ENCODE peak calls at places on chromosome 22, in five cellular contexts. I is SK-N-SH, R is GM12865, N is right atrium auricular region, F is A549. A is an unnamed sample.

GRCh38 chr22:36253523-36254490 is 874 bp downstream of the APOL1 start:
- DNase-seq in I (peak), R (no peak), N (no peak), F (no peak), A (no peak)

GRCh38 chr22:35717572-35717971 is at the start of gene APOL5:
- DNase-seq in I (no peak), R (no peak), N (no peak), F (no peak), A (no peak)

GRCh38 chr22:24088796-24089195 is 77.7 kb downstream of the CABIN1 start:
- DNase-seq in I (no peak), R (no peak), N (no peak), F (no peak), A (no peak)

GRCh38 chr22:49616356-49617231 is 211.1 kb downstream of the BRD1 start:
- DNase-seq in I (no peak), R (no peak), N (no peak), F (no peak), A (no peak)

GRCh38 chr22:17949926-17950473 is 74.4 kb downstream of the MICAL3 start:
- DNase-seq in I (no peak), R (no peak), N (no peak), F (no peak), A (no peak)

GRCh38 chr22:41480397-41480735 is 11.4 kb downstream of the ACO2 start:
- DNase-seq in I (no peak), R (no peak), N (no peak), F (no peak), A (no peak)

GRCh38 chr22:49976439-49977175 is 16.0 kb downstream of the PIM3 start:
- DNase-seq in I (peak), R (peak), N (no peak), F (no peak), A (no peak)

GRCh38 chr22:49936973-49937757 is 18.7 kb downstream of the CRELD2 start:
- DNase-seq in I (no peak), R (no peak), N (no peak), F (no peak), A (no peak)

GRCh38 chr22:50694099-50694498 is 21.5 kb downstream of the SHANK3 start:
- DNase-seq in I (no peak), R (peak), N (no peak), F (no peak), A (no peak)

GRCh38 chr22:30941363-30941740 is 27.2 kb downstream of the MORC2 start:
- DNase-seq in I (no peak), R (no peak), N (no peak), F (no peak), A (no peak)

GRCh38 chr22:25169278-25170031 is 30.2 kb upstream of the CRYBB3 start:
- DNase-seq in I (no peak), R (no peak), N (no peak), F (no peak), A (no peak)

GRCh38 chr22:46047841-46048595 is 71.1 kb upstream of the WNT7B start:
- DNase-seq in I (no peak), R (no peak), N (no peak), F (no peak), A (no peak)

GRCh38 chr22:29165336-29166060 is 40.2 kb upstream of the EMID1 start:
- DNase-seq in I (no peak), R (peak), N (no peak), F (no peak), A (no peak)

GRCh38 chr22:49213731-49214352 is 613.8 kb downstream of the BRD1 start:
- DNase-seq in I (no peak), R (no peak), N (peak), F (no peak), A (no peak)

GRCh38 chr22:29670615-29671014 is 49.2 kb upstream of the CABP7 start:
- DNase-seq in I (no peak), R (no peak), N (no peak), F (no peak), A (no peak)

GRCh38 chr22:46581580-46582244 is 38.5 kb upstream of the GRAMD4 start:
- DNase-seq in I (no peak), R (no peak), N (no peak), F (no peak), A (no peak)

GRCh38 chr22:27937453-27937852 is 18.4 kb upstream of the PITPNB start:
- DNase-seq in I (peak), R (no peak), N (no peak), F (no peak), A (no peak)

GRCh38 chr22:47612136-47612910 is 849.9 kb downstream of the TBC1D22A start:
- DNase-seq in I (no peak), R (no peak), N (no peak), F (no peak), A (no peak)

GRCh38 chr22:47610766-47611165 is 848.3 kb downstream of the TBC1D22A start:
- DNase-seq in I (no peak), R (no peak), N (no peak), F (no peak), A (no peak)

GRCh38 chr22:47608421-47608820 is 846.0 kb downstream of the TBC1D22A start:
- DNase-seq in I (no peak), R (no peak), N (no peak), F (no peak), A (no peak)

GRCh38 chr22:47609653-47610052 is 847.2 kb downstream of the TBC1D22A start:
- DNase-seq in I (no peak), R (no peak), N (no peak), F (no peak), A (no peak)

DNA sequence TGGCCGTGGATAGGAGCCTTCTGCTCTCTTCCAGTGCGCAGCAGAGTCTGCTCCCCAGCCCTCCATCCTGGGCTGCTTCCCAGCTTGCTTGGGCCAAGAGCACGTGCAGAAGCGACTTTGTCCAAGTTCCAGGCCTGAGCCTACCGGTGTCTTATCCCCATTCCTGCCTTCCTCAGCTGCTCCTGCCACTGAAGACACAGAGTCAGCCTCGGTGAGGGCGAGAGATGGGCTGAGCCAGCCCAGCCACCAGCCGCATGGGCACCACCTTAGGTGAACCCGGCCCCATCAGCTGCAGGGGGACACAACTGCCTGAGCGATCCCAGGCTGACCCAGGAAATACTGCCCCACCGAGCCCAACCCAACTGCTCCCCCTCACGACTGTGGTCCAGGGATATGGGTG is 847.8 kb downstream of the TBC1D22A start:
- DNase-seq in I (no peak), R (no peak), N (no peak), F (no peak), A (no peak)
- H3K4me3 ChIP-seq in I (no peak), R (no peak), N (no peak), F (no peak), A (no peak)

DNA sequence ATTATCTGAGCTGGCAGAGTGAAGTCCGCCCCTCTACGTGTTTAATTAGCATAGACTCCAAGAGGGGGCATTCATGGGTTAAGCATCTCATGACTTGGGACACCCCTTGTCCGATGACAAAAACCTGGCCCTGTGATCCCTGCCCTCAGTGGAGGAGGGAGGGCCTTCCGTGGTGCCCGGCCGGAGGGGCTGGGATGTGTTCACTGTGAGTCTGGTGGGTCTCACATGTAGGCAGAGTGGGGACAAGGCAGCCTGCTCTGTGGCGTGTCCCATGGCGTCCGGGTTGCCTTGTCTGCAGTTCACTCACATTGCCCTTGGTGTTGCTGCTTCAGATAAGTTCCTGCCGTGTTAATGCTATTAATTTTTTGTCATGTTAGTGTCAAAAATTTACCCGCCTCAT is 49.6 kb upstream of the CCDC188 start:
- DNase-seq in I (no peak), R (no peak), N (no peak), F (no peak), A (no peak)
- H3K4me3 ChIP-seq in I (no peak), R (no peak), N (no peak), F (no peak), A (no peak)

DNA sequence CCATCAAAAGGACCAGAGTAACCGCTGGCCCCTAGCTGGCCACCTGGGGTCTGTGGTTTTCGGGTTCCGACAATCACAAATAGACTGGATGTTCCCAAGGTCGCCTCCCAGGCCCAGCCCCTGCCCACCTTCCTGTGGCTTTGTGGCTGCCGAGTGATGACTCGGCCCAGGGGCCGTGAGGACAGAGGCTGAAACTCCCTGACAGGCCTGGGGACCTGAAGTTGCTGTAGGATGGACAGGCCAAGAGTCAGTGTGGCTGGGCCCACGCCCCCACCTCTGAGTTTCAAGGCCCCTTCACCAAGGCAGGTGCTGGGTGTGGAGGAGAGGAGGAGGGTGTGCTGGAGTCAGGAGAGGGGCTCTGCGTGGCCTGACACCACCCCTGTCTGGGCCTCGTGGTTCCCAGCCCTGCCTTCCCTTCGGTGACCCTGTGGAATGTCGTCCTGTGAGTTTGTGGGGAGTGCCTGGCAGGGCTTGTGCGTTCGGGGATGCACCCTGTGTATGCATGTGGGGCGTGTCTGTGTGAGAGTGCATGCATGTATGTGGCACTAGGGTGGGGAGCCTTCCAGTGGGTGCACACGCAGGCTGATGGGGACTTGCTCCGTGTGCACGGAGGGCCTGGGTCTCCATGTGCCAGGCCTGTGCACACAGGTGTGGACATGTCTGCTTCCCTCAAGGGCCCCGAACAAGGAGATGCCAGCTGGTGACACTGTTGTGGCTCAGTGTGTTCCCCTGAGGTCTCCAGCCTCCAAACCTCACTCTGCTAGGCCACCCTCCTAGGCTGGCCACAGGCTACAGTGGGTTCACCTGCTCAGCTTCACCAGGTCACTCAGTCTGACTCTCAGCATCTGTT is 8.4 kb upstream of the MGAT3 start:
- DNase-seq in I (no peak), R (no peak), N (no peak), F (no peak), A (no peak)
- H3K4me3 ChIP-seq in I (no peak), R (peak), N (no peak), F (no peak), A (no peak)

DNA sequence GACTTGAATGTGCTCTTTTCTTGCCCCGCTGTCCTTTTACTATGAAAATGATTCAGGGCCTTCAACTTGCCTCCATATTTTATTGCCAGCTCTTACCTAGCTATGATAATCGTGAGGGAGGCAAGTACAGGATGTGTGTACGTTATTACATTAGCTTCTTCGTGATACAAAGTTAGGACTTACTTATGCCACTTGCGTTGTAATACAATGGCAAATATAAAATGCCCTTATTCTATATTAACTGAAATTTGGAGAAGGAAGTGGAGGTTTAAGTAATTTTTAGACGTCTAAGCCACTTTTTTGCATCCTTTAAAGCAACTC is 10.8 kb upstream of the CCT8L2 start:
- DNase-seq in I (no peak), R (no peak), N (no peak), F (no peak), A (no peak)
- H3K4me3 ChIP-seq in I (no peak), R (no peak), N (no peak), F (no peak), A (peak)

DNA sequence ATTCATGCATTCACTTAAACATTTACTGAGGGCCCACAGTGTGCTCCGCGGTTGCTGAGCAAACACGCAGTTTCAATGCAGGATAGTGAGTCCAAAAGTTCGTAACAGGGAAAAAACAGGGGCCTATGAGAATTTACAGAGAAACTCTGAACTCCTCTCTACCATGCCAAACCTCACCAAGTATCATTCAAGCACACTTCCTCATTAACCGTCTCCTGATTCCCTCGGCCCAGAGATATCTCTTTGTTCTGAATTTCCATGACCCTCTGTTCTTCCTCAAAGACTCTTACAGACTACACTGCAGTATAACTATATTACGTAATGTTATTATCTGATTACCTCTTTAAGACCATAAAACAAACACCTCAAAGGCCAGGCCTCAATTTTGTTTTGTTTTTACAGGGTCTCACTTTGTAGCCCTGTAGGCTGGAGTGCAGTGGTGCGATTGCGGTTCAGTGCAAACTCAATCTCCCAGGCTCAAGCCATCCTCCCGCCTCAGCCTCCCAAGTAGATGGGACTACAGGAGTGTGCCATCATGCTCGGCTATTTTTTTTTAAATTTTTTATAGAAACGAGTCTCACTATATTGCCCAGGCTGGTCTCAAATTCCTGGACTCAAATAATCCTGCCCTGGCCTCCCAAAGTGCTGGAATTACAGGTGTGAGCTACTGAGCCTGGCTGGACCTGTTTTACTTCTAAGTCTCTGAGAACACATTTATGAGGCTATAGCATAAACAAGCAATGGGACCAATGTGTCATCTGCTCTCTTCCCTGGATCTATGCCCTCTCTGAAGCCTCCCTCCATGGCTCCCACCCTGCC is 3.6 kb downstream of the HPS4 start:
- DNase-seq in I (no peak), R (peak), N (no peak), F (no peak), A (no peak)
- H3K4me3 ChIP-seq in I (peak), R (peak), N (no peak), F (no peak), A (peak)

DNA sequence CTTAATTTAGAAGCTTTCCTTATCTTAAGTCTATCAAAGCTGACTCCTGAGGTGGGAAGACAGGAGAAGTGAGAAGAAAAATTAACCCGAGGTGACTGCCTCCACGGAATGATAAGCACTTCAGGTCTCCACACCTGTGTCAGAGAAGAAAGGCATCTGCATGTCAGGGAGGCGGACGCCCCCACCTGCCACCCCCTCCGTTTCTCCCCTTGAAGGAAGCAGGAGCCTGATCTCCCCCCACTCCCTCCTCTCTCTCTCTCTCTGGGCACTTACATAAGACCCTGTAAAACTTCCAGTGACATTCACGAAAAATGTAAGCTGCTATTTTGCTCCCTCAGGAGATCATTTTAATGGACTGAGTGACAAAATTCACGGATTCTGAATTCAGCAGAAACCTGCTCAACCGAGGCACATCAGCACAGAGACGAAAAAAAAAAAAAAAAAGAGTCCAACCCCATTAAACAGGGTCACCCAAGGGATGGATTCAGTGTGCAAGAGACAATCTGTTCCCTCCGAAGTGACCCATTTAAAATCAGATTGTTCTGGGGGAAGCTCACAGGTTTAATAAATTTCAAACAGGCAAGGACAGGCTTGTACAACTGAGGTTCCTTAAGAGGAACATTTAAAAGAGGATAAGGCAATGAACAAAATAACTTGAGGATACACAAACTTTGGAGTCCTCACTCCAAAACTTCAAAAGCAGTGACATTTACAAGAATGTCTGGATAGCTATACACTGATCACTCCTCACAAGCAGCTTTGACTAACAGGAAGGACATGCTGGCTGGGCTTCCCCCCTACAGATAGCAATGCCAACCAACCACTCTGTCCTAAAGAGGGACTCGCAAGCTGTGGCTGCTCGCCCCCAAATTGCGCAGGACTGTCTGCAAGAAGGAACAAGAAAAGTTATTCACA is 1.3 kb downstream of the LARGE1 start:
- DNase-seq in I (no peak), R (no peak), N (no peak), F (no peak), A (no peak)
- H3K4me3 ChIP-seq in I (peak), R (peak), N (peak), F (peak), A (peak)

GRCh38 chr22:37655252-37655563 is 3.3 kb upstream of the PDXP start:
- DNase-seq in I (no peak), R (no peak), N (no peak), F (no peak), A (no peak)

GRCh38 chr22:37659066-37659896 is 758 bp downstream of the PDXP start:
- DNase-seq in I (peak), R (peak), N (no peak), F (no peak), A (no peak)

GRCh38 chr22:37658133-37659065 is at the start of gene PDXP:
- DNase-seq in I (peak), R (peak), N (peak), F (peak), A (peak)

GRCh38 chr22:37659897-37660708 is 1.6 kb downstream of the PDXP start:
- DNase-seq in I (no peak), R (no peak), N (no peak), F (no peak), A (no peak)

GRCh38 chr22:37657590-37658132 is 862 bp upstream of the PDXP start:
- DNase-seq in I (peak), R (peak), N (no peak), F (no peak), A (no peak)
- H3K4me3 ChIP-seq in I (peak), R (peak), N (peak), F (peak), A (peak)

A was measured in esophagus squamous epithelium.